ENCODE peak calls at places on chromosomes 6 and 20, in five cellular contexts. E is ovary, L is cardiac muscle cell, J is body of pancreas, C is stomach. K is an unnamed sample.

GRCh38 chr6:153167026-153167891 is 36.2 kb upstream of the RGS17 start:
- DNase-seq in E (no peak), L (peak), J (no peak), C (no peak), K (peak)

GRCh38 chr20:33647603-33648395 is 14.3 kb upstream of the C20orf144 start:
- DNase-seq in E (no peak), L (peak), J (peak), C (peak), K (peak)

GRCh38 chr20:16476032-16476431 is 97.2 kb downstream of the KIF16B start:
- DNase-seq in E (no peak), L (peak), J (peak), C (no peak), K (no peak)

GRCh38 chr20:40991181-40991889 is 37.3 kb upstream of the TOP1 start:
- DNase-seq in E (no peak), L (no peak), J (peak), C (no peak), K (no peak)

GRCh38 chr6:4780360-4780812 is 4.2 kb downstream of the CDYL start:
- DNase-seq in E (no peak), L (peak), J (peak), C (no peak), K (no peak)

GRCh38 chr6:112910256-112910655 is 563.1 kb downstream of the RFPL4B start:
- DNase-seq in E (no peak), L (peak), J (no peak), C (no peak), K (peak)

GRCh38 chr6:166394036-166394892 is 11.5 kb upstream of the MPC1 start:
- DNase-seq in E (no peak), L (no peak), J (no peak), C (no peak), K (no peak)

GRCh38 chr20:56422131-56422823 is 10.2 kb downstream of the CASS4 start:
- DNase-seq in E (no peak), L (peak), J (no peak), C (no peak), K (peak)

GRCh38 chr6:43804550-43805223 is 34.7 kb downstream of the VEGFA start:
- DNase-seq in E (no peak), L (no peak), J (peak), C (peak), K (no peak)

GRCh38 chr6:142400495-142400894 is 98.7 kb downstream of the ADGRG6 start:
- DNase-seq in E (no peak), L (peak), J (no peak), C (no peak), K (no peak)

GRCh38 chr6:55524441-55524840 is 54.6 kb downstream of the HMGCLL1 start:
- DNase-seq in E (no peak), L (no peak), J (no peak), C (no peak), K (no peak)

GRCh38 chr20:17825251-17825691 is 125.5 kb downstream of the BANF2 start:
- DNase-seq in E (no peak), L (peak), J (no peak), C (no peak), K (no peak)

GRCh38 chr6:79425589-79426311 is 111.5 kb downstream of the LCA5 start:
- DNase-seq in E (no peak), L (no peak), J (peak), C (no peak), K (no peak)

GRCh38 chr6:33630014-33630413 is 8.9 kb downstream of the ITPR3 start:
- DNase-seq in E (no peak), L (no peak), J (no peak), C (peak), K (no peak)

GRCh38 chr6:31887173-31887572 is 8.4 kb upstream of the SLC44A4 start:
- DNase-seq in E (no peak), L (no peak), J (no peak), C (no peak), K (no peak)

GRCh38 chr20:51335329-51335841 is 207.1 kb downstream of the NFATC2 start:
- DNase-seq in E (no peak), L (peak), J (no peak), C (no peak), K (peak)

GRCh38 chr6:110315856-110316398 is 42.2 kb downstream of the METTL24 start:
- DNase-seq in E (no peak), L (no peak), J (no peak), C (no peak), K (no peak)

GRCh38 chr6:83756565-83756964 is 47.7 kb upstream of the SNAP91 start:
- DNase-seq in E (no peak), L (no peak), J (no peak), C (no peak), K (no peak)

GRCh38 chr20:2767768-2768631 is 32.4 kb downstream of the CPXM1 start:
- DNase-seq in E (no peak), L (peak), J (peak), C (peak), K (peak)

GRCh38 chr6:84652356-84653026 is 111.9 kb downstream of the TBX18 start:
- DNase-seq in E (no peak), L (peak), J (no peak), C (no peak), K (peak)

GRCh38 chr6:7674291-7674690 is 51.6 kb upstream of the BMP6 start:
- DNase-seq in E (no peak), L (peak), J (no peak), C (no peak), K (no peak)

DNA sequence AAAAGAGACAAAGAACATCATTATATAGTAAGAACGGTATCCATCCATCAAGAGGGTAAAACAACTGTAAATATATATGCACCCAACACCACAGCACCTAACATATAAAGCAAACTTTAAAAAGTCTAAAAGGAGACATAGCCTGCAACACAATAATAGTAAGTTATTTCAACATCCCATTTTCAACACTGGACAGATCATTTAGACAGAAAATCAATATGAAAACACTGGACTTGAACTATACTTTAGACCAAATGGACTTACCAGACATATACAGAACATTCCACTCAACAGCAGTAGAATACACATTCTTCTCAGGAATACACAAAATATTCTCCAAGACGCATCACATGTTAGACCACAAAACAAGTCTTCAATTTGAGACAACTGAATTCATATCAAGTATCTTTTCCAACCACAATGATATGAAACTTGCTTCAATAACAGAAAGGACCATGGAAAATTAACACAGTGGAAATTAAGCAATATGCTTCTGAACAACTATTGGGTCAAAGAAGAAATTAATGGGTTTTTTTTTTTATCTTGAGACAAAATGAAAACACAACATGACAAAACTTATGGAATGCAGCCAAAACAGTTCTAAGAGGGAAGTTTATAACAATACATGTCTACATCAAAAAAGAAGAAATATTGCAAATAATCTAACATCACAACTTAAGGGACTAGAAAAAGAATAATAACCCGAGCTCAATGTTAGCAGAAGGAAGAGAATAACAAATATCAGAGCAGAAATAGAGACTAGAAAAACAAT is 23.9 kb upstream of the ASF1A start:
- DNase-seq in E (no peak), L (peak), J (no peak), C (no peak), K (no peak)
- H3K4me3 ChIP-seq in E (no peak), L (no peak), J (no peak), C (no peak), K (no peak)

GRCh38 chr20:19019734-19020364 is 192.6 kb upstream of the SLC24A3 start:
- DNase-seq in E (no peak), L (no peak), J (no peak), C (no peak), K (no peak)
- TF ChIP-seq CTCF in E (no peak), L (no peak), J (no peak), C (no peak), K (no peak)

DNA sequence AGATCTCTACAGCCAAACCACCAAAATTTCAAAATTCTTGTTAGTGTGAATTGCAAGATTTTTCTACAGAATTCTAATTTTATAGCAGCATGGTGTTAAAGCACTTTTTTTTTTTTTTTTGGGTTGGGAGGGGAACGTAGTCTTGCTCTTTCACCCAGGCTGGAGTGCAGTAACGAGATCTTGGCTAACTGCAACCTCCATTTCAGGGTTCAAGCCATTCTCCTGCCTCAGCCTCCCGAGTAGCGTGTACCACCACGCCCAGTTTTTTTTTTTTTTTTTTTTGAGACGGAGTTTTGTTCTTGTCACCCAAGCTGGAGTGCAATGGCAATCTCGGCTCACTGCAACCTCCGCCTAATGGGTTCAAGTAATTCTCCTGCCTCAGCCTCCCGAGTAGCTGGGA is 11.5 kb downstream of the ARHGAP18 start:
- DNase-seq in E (no peak), L (no peak), J (no peak), C (no peak), K (no peak)
- H3K4me3 ChIP-seq in E (no peak), L (no peak), J (no peak), C (no peak), K (no peak)

DNA sequence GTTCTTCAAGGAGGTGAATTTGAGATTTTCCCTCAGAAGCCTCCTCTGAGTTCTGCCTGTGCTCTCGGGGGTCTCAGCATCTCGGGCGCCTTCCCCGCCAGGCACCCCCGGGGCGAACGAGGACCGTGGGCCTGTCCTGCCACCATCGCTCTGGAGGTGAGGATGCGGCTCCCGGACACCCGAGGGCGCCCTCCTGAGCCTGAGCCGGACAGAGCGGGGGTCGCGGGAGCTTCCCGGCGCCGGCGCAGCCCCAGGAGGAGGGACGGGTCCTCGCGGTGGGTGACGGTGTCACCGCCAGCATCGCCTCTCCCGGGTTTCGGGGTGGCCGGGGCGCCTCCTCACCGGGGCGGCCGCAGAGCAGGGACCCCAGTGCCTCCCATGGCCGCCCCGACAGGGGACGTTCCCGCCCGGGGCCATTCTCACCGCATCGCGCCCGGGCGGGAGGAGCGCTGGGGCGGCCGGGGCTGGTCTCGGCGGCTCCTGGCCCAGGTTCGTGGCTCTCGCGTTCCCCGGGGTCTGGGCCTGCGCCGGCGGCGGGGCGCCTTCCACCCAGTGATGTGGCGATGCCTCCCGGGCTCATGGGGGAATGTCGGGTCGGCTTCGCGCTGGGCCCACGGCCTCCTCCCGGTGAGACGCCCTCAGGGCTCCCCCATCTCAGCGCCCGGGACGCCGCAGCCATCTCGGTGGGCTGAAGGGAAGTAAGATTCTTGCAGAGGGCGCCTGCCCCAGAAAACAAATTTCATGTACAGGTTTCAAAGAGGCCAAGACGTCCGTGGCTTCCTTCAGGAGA is 210.5 kb downstream of the ERMARD start:
- DNase-seq in E (no peak), L (peak), J (no peak), C (peak), K (no peak)
- TF ChIP-seq CTCF in E (peak), L (peak), J (peak), C (no peak), K (no peak)

GRCh38 chr6:108564178-108564577 is 3.5 kb downstream of the FOXO3 start:
- DNase-seq in E (no peak), L (peak), J (no peak), C (no peak), K (peak)
- H3K4me3 ChIP-seq in E (peak), L (no peak), J (no peak), C (peak), K (no peak)

DNA sequence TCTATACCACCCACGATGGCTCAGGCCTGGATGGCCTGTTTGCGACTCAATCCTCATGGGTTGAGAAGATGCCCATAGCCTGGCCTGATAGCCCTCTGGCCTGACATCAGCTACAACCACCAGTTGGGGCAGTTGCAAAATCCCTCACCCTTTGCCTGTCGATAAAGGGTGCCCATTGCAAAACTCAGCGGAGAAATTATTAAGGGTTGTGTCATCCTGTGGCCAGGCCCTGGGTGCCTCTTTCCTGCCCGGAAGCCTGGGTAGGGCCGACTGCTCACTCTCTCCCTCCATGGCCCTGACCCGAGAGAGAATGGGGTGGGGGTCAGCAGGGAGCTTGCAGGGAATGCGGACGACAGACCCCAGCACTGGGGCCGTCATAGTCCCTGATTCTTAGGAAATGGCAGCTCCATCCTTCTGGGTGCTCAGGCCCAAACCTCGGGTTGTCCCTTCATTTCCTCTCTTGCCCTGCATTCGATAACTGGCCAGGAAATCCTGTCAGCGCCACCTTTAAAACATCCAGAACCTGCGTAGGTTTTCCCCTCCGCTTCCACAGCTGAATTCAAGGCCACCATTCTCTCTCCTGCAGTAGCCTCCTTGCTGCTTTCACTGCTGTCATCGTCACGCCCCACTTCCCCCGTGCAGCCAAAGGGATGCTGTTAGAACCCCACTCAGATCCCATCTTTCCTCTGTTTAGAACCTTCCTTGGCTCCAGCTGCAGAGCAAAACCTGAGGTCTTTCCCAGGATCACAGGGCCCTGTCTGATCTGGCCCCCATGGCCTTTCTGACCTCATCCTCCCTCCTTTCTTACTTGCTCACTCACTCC is 31.1 kb downstream of the CEBPB start:
- DNase-seq in E (no peak), L (peak), J (peak), C (no peak), K (peak)
- TF ChIP-seq CTCF in E (no peak), L (peak), J (no peak), C (no peak), K (no peak)

DNA sequence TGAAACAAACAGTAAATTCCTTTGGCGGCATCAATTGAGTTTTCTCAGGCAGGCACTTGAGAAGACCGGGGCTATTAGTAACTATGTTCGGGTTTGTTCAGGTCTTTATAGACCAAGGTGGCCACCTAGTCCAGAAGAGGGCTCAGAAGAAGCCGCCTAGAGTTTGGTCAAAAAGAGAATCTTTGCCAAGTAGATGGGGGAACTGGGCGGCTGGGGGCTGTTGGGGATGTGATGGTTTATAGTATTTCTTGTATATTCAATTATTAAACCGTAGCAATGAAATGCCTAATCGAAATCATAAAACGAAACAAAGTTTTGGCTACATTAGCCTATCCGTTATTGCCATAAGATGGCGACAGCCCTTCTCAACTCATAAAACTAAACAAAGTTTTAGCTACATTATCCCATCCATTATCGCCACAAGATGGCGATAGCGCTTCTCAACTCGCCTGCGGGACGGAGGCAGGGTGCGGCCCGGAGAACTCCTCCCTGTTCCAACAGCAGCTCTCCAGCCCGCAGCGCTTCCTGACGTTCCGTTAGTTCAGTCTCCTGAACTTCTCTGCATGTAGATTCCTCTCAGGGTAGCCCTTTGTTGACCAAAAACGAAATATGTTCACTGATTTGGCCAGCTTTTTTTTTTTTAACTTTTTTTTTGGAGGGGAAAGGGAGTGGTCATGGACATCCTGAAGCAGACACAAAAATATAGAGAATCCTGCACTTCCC is 120.5 kb upstream of the PRSS16 start:
- DNase-seq in E (peak), L (peak), J (peak), C (peak), K (peak)
- H3K4me3 ChIP-seq in E (peak), L (peak), J (no peak), C (peak), K (peak)

GRCh38 chr6:9103876-9104521 is 668.7 kb upstream of the SLC35B3 start:
- DNase-seq in E (no peak), L (no peak), J (no peak), C (no peak), K (no peak)
- TF ChIP-seq CTCF in E (no peak), L (no peak), J (no peak), C (no peak), K (no peak)

DNA sequence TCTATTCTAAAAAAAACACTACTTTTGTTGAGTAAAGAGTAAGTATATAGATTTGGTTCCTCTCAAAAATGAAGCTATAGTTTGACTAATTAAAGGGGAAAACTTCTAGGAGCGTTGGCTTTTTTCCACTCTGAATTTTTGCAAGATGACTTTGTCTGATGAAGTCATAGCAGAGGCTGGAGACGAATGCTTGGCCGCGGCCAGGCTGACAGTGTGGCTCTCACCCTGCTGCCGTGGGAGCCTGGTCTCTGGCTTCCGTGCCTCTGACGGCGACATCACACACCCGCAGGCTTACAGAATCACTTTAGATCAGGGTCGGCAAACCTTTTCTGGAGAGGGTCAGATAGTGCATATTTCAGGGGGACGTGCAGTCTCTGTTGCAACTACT is 144.9 kb downstream of the PHACTR3 start:
- DNase-seq in E (no peak), L (peak), J (no peak), C (no peak), K (peak)
- H3K4me3 ChIP-seq in E (no peak), L (no peak), J (no peak), C (no peak), K (no peak)

K was measured in AG09309.